ENCODE peak calls at places on chromosomes 2 and 18, in seven cellular contexts. E is GM12878, R is uterus, U is transverse colon, F is GM12891, I is heart left ventricle, J is A549. L is an unnamed sample.

GRCh38 chr2:12856934-12857660 is 140.4 kb downstream of the TRIB2 start:
- DNase-seq in E (no peak), R (no peak), U (no peak), F (no peak), I (no peak), J (no peak), L (peak; percentile 10)

GRCh38 chr2:152466925-152467676 is 132.1 kb downstream of the FMNL2 start:
- DNase-seq in E (peak; percentile 74), R (peak; percentile 41), U (peak; percentile 19), F (peak; percentile 30), I (no peak), J (no peak), L (no peak)

GRCh38 chr2:179952658-179953057 is 54.4 kb downstream of the CWC22 start:
- DNase-seq in E (no peak), R (no peak), U (no peak), F (no peak), I (no peak), J (no peak), L (no peak)

GRCh38 chr2:121205321-121205942 is 79.6 kb downstream of the TFCP2L1 start:
- DNase-seq in E (no peak), R (no peak), U (no peak), F (no peak), I (peak; percentile 31), J (no peak), L (no peak)

GRCh38 chr2:191020742-191021381 is 6.9 kb upstream of the STAT1 start:
- DNase-seq in E (no peak), R (peak; percentile 72), U (peak; percentile 24), F (no peak), I (peak; percentile 28), J (peak; percentile 67), L (no peak)

GRCh38 chr18:3653859-3654441 is 204.0 kb downstream of the TGIF1 start:
- DNase-seq in E (no peak), R (no peak), U (no peak), F (no peak), I (no peak), J (peak; percentile 46), L (no peak)

GRCh38 chr2:107428781-107429180 is 397.9 kb upstream of the RGPD4 start:
- DNase-seq in E (no peak), R (no peak), U (no peak), F (no peak), I (no peak), J (no peak), L (no peak)

GRCh38 chr18:58525517-58525916 is 103.4 kb downstream of the ALPK2 start:
- DNase-seq in E (peak; percentile 65), R (no peak), U (no peak), F (no peak), I (no peak), J (no peak), L (peak; percentile 36)

GRCh38 chr2:28413152-28413895 is 20.7 kb downstream of the FOSL2 start:
- DNase-seq in E (no peak), R (no peak), U (peak; percentile 63), F (no peak), I (peak; percentile 46), J (peak; percentile 51), L (no peak)

GRCh38 chr2:105382177-105382576 is 16.7 kb downstream of the FHL2 start:
- DNase-seq in E (no peak), R (no peak), U (peak; percentile 3), F (no peak), I (no peak), J (no peak), L (no peak)

GRCh38 chr2:200860092-200860795 is 4.2 kb downstream of the CLK1 start:
- DNase-seq in E (no peak), R (no peak), U (no peak), F (no peak), I (no peak), J (no peak), L (no peak)

GRCh38 chr18:31230495-31230894 is 67.8 kb upstream of the DSC1 start:
- DNase-seq in E (peak; percentile 52), R (no peak), U (no peak), F (no peak), I (no peak), J (peak; percentile 55), L (no peak)

GRCh38 chr2:134466141-134466540 is 212.3 kb downstream of the MGAT5 start:
- DNase-seq in E (peak; percentile 11), R (no peak), U (no peak), F (no peak), I (peak; percentile 12), J (peak; percentile 55), L (no peak)

GRCh38 chr2:47309952-47310800 is 92.8 kb upstream of the MSH2 start:
- DNase-seq in E (peak; percentile 100), R (no peak), U (peak; percentile 82), F (peak; percentile 51), I (no peak), J (peak; percentile 90), L (no peak)

GRCh38 chr2:240644859-240645301 is 19.6 kb downstream of the GPR35 start:
- DNase-seq in E (no peak), R (no peak), U (no peak), F (no peak), I (no peak), J (no peak), L (no peak)

GRCh38 chr2:163207706-163208370 is 369.3 kb upstream of the KCNH7 start:
- DNase-seq in E (no peak), R (no peak), U (no peak), F (no peak), I (no peak), J (no peak), L (no peak)

DNA sequence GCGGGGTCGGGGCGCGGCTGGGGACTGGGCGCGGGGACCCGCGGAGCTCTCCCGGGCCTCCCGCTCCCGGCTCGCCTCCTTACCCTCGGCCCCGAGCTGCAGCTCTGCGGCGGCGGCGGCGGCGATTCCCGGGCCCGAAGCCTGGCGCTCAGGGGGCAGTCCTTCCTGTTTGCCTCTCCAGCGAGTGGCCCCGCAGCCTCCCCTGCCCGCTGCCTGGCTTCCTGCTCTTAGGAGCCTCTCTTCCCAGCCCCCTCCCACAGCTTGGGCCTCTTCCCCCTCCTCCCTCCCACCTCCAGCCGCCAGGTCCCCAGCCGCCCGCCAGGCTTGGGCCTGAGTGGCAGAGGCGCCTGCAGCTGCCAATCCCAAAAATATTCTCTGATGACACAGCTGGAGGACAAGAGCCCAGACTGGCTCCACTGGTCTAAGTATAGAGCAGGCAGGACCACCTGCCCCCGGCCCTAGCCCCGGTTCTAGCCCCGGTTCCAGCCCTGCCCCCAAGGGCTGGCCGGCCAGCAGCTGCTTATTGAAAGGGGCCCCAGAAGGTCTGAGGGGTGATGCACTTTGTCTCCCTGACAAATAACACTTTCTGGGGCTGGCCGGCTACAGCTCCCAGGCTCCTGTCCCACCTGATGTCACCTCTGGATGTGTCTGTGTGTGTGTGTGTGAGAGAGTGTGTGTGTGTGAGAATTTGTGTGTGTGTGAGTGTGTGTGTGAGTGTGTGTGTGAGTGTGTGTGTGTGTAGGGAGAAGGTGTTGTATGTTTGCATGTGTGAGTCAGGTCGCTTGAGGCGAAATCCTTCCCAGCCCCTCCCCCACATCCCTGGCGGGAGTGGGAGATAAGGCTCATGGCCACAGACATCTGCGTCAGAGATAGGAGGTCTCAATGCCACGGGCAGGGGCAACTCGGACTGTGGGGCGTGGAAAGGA is at the start of gene OBSL1:
- DNase-seq in E (no peak), R (peak; percentile 63), U (peak; percentile 41), F (no peak), I (peak; percentile 85), J (peak; percentile 71), L (peak; percentile 75)
- TF ChIP-seq POLR2A in E (no peak), R (no peak), U (no peak), F (no peak), I (no peak), J (peak; percentile 43), L (peak; percentile 50)

DNA sequence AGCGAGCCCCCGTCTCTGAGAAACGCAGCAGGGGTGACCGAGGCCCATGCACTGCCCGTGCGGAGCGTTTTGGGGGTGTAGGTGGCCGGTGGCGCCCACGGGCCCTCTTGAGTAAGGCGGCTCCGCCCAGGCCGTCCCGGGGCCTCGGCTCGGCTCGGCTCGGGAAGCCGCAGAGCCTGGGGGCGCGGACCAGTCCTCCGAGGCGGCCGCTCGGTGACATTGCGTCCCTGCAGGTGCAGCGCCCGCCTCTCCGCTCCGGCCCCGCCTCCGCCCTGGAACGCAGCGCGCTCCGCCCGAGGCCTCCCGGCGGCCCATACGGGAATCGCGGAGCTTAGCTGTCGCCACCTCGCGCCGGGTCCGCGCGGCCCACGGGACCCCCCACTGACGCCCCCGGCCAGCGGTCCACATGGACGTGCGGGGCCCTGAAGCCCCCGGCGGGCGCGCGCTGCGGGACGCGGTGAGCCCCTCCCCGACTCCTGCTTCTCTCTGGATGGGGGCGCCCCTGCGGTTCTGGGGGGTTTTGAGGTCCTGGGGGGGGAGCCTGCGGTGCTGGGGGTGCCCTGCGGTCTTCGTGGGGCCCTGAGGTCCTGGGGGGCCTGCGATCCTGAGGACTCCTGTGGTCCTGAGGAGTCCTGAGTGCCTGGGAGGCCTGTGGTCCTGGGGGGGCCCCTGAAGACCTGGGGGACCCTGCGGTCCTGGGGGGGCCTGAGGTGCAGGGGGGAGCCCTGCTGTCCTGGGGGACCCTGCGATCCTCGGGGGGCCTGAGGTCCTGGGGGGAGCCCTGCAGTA is at the start of gene HSBP1L1:
- DNase-seq in E (no peak), R (no peak), U (peak; percentile 84), F (peak; percentile 78), I (peak; percentile 61), J (peak; percentile 58), L (no peak)
- TF ChIP-seq POLR2A in E (peak; percentile 81), R (peak; percentile 27), U (peak; percentile 60), F (peak; percentile 30), I (no peak), J (peak; percentile 26), L (no peak)

DNA sequence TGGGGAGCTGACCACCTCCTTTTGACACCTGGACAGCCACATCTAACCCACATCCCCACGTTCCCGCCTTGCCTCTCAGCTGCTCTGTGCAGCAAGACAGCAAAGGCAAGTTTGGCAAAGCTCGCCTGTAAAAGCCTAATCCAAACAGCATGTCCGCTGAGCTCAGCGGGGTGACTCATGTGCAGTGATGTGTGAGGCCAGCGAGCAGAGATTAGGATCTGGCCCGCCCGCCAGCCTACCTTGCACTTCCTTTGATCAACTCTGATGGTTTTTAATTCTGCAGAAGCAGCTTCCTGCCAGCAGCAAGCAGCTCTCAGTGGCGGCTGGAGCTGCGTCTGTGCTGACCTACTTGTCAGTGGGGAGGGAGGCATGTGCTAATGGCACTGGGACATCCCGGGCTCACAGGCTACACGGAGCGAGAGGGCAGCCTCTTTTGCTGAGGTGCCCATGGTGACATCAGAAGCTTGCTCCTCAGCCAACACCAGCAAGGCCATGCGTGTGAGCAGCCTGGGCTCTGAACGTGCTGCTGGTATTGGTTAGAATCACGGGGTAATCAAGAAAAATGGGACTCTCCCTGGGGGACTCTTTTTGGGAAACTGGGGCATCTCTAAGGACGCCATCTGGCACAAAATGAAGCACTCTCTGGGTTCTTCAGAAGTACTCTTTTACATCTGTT is 36.0 kb upstream of the EML4 start:
- DNase-seq in E (peak; percentile 65), R (peak; percentile 93), U (peak; percentile 85), F (peak; percentile 25), I (peak; percentile 84), J (peak; percentile 94), L (peak; percentile 65)
- TF ChIP-seq POLR2A in E (peak; percentile 75), R (peak; percentile 24), U (peak; percentile 56), F (peak; percentile 53), I (no peak), J (no peak), L (no peak)

DNA sequence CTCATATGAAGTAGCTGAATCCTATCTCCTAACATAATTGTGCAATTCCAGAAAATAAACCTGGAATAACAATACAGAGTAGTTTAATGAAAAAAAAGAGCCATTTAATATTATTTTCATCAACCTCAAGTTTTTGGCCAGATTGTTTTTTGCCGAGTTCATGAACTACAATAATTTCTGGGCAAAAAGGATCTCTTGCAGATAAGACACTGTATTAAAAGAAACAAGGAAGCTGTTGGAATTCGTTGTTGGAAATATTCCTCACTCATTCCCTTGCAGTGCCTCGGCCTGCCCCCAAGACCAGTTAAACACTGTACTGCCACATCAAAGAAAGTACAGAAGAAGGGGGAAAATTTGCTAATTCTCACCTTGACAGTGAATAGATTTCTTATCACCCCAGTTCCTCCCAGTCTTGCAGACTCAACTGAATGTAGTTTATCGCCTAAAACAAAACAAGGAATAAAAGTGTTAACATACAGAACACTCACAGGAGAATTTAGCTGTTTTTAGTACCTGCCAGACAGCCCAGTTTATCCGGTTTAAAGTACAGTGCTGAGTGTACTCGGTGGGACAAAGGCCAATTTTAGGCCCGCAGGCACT is 1.3 kb downstream of the IDH1 start:
- DNase-seq in E (no peak), R (no peak), U (no peak), F (no peak), I (no peak), J (no peak), L (no peak)
- TF ChIP-seq POLR2A in E (no peak), R (no peak), U (no peak), F (no peak), I (no peak), J (no peak), L (no peak)